ENCODE peak calls at places on chromosomes 7 and 10, in seven cellular contexts. N is transverse colon, M is ovary, F is stomach, P is GM12878, B is sigmoid colon, A is HepG2. X is an unnamed sample. For H3K27me3, the result is how much of the 10 kb centered on the place peaks cover.

GRCh38 chr7:103752995-103753394 is 236.5 kb downstream of the RELN start:
- DNase-seq in A (no peak), P (no peak), F (no peak), N (no peak), B (no peak), M (no peak), X (no peak)

GRCh38 chr7:80127412-80128150 is 7.0 kb upstream of the GNAI1 start:
- DNase-seq in F (no peak), N (no peak), M (no peak), B (no peak), P (no peak), A (peak), X (no peak)

GRCh38 chr10:121891103-121891502 is 36.7 kb downstream of the ATE1 start:
- DNase-seq in M (no peak), B (no peak), N (no peak), F (no peak), P (no peak), A (no peak), X (no peak)

GRCh38 chr7:87213801-87214200 is 5.7 kb downstream of the TMEM243 start:
- DNase-seq in N (no peak), F (no peak), M (no peak), B (no peak), P (no peak), A (no peak), X (no peak)

GRCh38 chr10:71727429-71728217 is 8.0 kb upstream of the C10orf105 start:
- DNase-seq in F (peak), M (peak), P (peak), B (peak), A (peak), N (peak), X (peak)

GRCh38 chr7:151901828-151902227 is 24.9 kb upstream of the PRKAG2 start:
- DNase-seq in P (no peak), F (no peak), A (no peak), B (no peak), M (no peak), N (no peak), X (no peak)

GRCh38 chr10:50625663-50626062 is 1.9 kb upstream of the SGMS1 start:
- DNase-seq in P (no peak), N (no peak), F (no peak), A (no peak), M (no peak), B (no peak), X (no peak)

GRCh38 chr7:876972-877311 is 588 bp downstream of the GET4 start:
- DNase-seq in A (no peak), N (no peak), P (no peak), B (peak), F (no peak), M (peak), X (no peak)

GRCh38 chr7:152894295-152895170 is 135.0 kb downstream of the ACTR3B start:
- DNase-seq in M (no peak), F (no peak), N (no peak), P (no peak), B (no peak), A (peak), X (no peak)

GRCh38 chr7:106273009-106273695 is 11.6 kb downstream of the NAMPT start:
- DNase-seq in N (no peak), F (no peak), M (no peak), P (peak), A (no peak), B (no peak), X (no peak)

GRCh38 chr7:150629347-150629746 is 2.8 kb downstream of the GIMAP6 start:
- DNase-seq in P (no peak), A (no peak), N (no peak), F (no peak), B (no peak), M (no peak), X (no peak)
- TF ChIP-seq EP300 in P (no peak), A (no peak), N (peak), F (no peak), B (no peak), M (no peak), X (peak)

GRCh38 chr7:155494551-155494950 is 36.6 kb downstream of the EN2 start:
- DNase-seq in M (no peak), P (no peak), A (no peak), N (no peak), F (no peak), B (no peak), X (no peak)

GRCh38 chr7:155493744-155494538 is 36.0 kb downstream of the EN2 start:
- DNase-seq in N (no peak), A (no peak), F (no peak), M (no peak), B (no peak), P (no peak), X (no peak)

GRCh38 chr7:155496267-155497005 is 38.5 kb downstream of the EN2 start:
- DNase-seq in F (no peak), P (no peak), N (no peak), B (no peak), M (no peak), A (no peak), X (no peak)

GRCh38 chr7:155495440-155496248 is 37.7 kb downstream of the EN2 start:
- DNase-seq in M (no peak), B (no peak), F (no peak), P (no peak), N (no peak), A (no peak), X (no peak)

DNA sequence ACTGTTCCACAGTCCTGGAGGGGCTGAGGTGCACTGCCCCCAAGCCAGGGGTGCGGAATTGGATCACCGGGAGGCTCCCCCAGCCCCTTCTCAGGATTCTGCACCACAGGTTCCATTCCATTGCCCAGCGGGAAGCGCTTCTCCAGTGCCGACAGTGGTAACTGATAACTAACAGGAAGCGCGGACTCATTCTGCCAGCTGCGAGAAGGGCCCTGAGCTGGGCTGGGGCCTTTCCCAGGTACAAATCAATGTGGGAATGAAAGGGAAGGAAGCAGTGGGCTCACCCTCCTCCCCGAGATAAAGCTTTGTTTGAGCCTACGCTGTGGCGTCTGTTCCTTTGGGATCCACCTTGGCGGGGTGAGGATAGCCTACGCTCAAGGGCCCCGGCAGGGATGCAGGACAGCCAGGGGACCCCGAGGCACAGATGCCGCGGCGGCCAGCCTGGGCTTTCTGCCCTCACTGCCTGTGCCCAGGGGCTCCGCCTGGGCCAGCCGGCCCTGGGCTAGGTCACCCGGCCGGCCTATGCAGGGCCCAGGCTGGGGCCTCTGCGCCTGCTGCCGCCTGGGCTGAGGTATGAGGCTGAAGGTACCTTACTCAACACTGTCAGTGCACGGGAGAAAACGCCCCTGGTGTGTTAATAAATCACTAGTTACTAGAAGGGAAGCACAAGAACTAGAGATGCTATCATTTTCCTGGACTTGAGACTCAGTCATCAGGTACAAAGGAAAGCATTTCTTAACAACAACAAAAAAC is 39.4 kb downstream of the EN2 start:
- DNase-seq in A (no peak), B (no peak), P (no peak), N (no peak), M (no peak), F (no peak), X (no peak)
- H3K27me3 ChIP-seq in A (half or more), B (under half), P (under half), N (half or more), M (under half), F (under half), X (under half)

GRCh38 chr10:86690231-86690630 is 21.9 kb downstream of the LDB3 start:
- DNase-seq in F (no peak), A (no peak), N (no peak), B (no peak), P (no peak), M (no peak), X (no peak)
- H3K27ac ChIP-seq in F (no peak), A (no peak), N (no peak), B (peak), P (no peak), M (no peak), X (no peak)

GRCh38 chr10:61992059-61992460 is 90.6 kb downstream of the ARID5B start:
- DNase-seq in B (no peak), N (no peak), F (peak), A (no peak), M (no peak), P (no peak), X (no peak)

GRCh38 chr10:61993676-61994401 is 92.3 kb downstream of the ARID5B start:
- DNase-seq in B (no peak), P (no peak), M (no peak), N (no peak), A (no peak), F (no peak), X (no peak)

GRCh38 chr10:61994404-61995031 is 93.0 kb downstream of the ARID5B start:
- DNase-seq in A (no peak), P (no peak), B (no peak), M (no peak), N (peak), F (no peak), X (no peak)

GRCh38 chr10:61995093-61995492 is 93.6 kb downstream of the ARID5B start:
- DNase-seq in N (no peak), M (no peak), F (no peak), A (no peak), P (no peak), B (no peak), X (no peak)

GRCh38 chr10:61992683-61993629 is 91.5 kb downstream of the ARID5B start:
- DNase-seq in N (peak), P (peak), F (peak), A (no peak), B (peak), M (peak), X (peak)
- TF ChIP-seq EP300 in N (peak), P (peak), F (peak), A (no peak), B (peak), M (peak), X (peak)

DNA sequence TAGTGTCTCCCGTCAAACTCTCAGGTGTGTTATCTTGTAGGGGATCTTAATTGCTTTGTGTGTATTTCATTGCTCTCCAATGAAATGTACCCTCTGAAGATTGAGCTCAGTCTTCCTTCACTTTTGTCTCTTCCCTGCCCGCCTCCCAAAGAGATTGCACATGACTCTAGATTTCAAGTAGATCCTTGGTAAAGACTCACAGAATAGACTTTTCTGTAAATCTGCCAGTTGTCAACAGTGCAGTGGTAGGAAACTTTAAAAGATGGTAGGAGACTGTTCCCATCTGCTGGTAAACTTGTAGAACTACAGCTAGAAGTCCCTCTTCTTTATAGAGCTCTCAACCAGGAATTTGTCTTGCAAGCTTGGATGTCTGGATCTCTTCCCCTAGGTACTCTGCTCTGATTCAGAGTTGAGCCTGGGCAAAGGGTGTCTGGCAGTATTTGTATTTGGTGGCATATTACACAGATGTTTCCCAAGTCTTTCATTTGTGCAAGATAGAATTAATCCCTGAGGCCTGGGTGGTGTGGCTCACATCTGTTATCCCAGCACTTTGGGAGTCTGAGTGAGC is 9.6 kb downstream of the CCL26 start:
- DNase-seq in P (peak), A (peak), F (no peak), M (no peak), B (no peak), N (no peak), X (no peak)
- H3K27me3 ChIP-seq in P (under half), A (under half), F (under half), M (under half), B (under half), N (under half), X (under half)

DNA sequence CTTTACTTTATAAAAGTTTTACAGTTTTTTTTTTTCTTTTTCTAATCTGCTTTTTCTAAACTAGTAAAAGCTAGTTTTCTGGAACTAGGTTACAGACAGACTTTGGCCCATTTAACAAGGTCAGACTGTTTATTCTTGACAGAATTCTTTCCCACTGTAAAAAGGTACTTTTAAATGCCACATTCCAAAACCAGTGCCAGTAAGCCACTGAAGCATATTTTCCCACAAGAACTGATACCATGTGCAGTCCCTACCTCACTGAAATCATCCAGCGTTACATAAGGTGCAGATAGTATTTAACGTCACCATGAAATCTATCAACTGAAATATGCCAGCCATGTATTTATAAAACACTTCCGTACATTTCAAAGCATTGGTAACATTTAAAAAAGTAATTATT is 121.6 kb downstream of the CDK6 start:
- DNase-seq in M (no peak), B (no peak), A (no peak), F (no peak), P (no peak), N (no peak), X (no peak)
- H3K27ac ChIP-seq in M (no peak), B (peak), A (peak), F (no peak), P (no peak), N (peak), X (no peak)